ENCODE peak calls at places on chromosomes 2 and 18, in four cellular contexts. Y, H, V and D are unnamed samples.

GRCh38 chr2:149021761-149022160 is 16.7 kb upstream of the LYPD6B start:
- DNase-seq in Y (no peak), H (no peak), V (no peak), D (no peak)

GRCh38 chr2:212245868-212246267 is 292.7 kb downstream of the ERBB4 start:
- DNase-seq in Y (no peak), H (no peak), V (no peak), D (no peak)

GRCh38 chr2:69998761-69999160 is 37.3 kb upstream of the ASPRV1 start:
- DNase-seq in Y (peak; percentile 46), H (no peak), V (no peak), D (no peak)

GRCh38 chr2:240233891-240234502 is 93.5 kb upstream of the OTOS start:
- DNase-seq in Y (no peak), H (no peak), V (no peak), D (no peak)

GRCh38 chr18:69495841-69496533 is 95.3 kb downstream of the DOK6 start:
- DNase-seq in Y (no peak), H (no peak), V (no peak), D (no peak)

GRCh38 chr2:170525566-170525900 is 189.6 kb upstream of the SP5 start:
- DNase-seq in Y (no peak), H (peak; percentile 94), V (peak; percentile 94), D (no peak)

GRCh38 chr18:79402977-79403722 is 7.4 kb downstream of the NFATC1 start:
- DNase-seq in Y (no peak), H (no peak), V (no peak), D (no peak)

GRCh38 chr2:97740590-97741182 is 27.3 kb downstream of the ZAP70 start:
- DNase-seq in Y (peak; percentile 80), H (peak; percentile 79), V (peak; percentile 14), D (peak; percentile 37)

GRCh38 chr2:68889500-68889899 is 18.3 kb upstream of the BMP10 start:
- DNase-seq in Y (no peak), H (no peak), V (peak; percentile 64), D (no peak)

GRCh38 chr2:144331652-144332355 is 188.1 kb downstream of the ZEB2 start:
- DNase-seq in Y (peak; percentile 58), H (no peak), V (no peak), D (peak; percentile 82)

GRCh38 chr2:196268022-196268421 is 96.6 kb upstream of the STK17B start:
- DNase-seq in Y (no peak), H (no peak), V (peak; percentile 48), D (no peak)

GRCh38 chr18:79859314-79859713 is 61.6 kb downstream of the KCNG2 start:
- DNase-seq in Y (no peak), H (no peak), V (no peak), D (no peak)

GRCh38 chr2:227323818-227324217 is 1.2 kb upstream of the MFF start:
- DNase-seq in Y (no peak), H (peak; percentile 27), V (no peak), D (no peak)

GRCh38 chr18:12056034-12056883 is 37.4 kb upstream of the ANKRD62 start:
- DNase-seq in Y (no peak), H (no peak), V (no peak), D (no peak)

GRCh38 chr2:177622516-177622915 is 229.9 kb downstream of the AGPS start:
- DNase-seq in Y (peak; percentile 67), H (peak; percentile 56), V (no peak), D (no peak)
- H4K8ac ChIP-seq in Y (no peak overlapping the region), H (no peak overlapping the region), V (no peak overlapping the region), D (no peak overlapping the region)

DNA sequence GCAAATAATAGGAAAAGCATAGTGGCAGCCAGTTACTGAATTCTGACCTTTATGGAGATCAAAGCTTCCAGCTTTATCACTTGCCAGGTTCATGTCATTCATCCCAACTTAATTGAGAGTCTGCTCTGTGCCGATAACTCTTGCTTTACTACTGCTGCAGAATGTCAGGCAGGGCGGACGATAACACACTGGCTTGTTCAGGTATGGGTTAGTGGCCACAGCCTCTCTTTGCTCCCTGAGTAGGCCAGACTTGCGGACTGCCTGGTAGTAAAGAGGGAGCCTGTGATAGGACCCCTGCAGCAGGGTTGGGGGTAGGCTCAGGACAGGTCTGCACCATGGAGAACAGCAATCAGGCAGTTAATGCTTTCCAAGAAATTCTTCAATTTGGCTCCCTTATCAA is 75.5 kb downstream of the OSBPL6 start:
- DNase-seq in Y (no peak), H (no peak), V (no peak), D (no peak)
- H2BK15ac ChIP-seq in Y (no peak overlapping the region), H (no peak overlapping the region), V (no peak overlapping the region), D (no peak overlapping the region)

DNA sequence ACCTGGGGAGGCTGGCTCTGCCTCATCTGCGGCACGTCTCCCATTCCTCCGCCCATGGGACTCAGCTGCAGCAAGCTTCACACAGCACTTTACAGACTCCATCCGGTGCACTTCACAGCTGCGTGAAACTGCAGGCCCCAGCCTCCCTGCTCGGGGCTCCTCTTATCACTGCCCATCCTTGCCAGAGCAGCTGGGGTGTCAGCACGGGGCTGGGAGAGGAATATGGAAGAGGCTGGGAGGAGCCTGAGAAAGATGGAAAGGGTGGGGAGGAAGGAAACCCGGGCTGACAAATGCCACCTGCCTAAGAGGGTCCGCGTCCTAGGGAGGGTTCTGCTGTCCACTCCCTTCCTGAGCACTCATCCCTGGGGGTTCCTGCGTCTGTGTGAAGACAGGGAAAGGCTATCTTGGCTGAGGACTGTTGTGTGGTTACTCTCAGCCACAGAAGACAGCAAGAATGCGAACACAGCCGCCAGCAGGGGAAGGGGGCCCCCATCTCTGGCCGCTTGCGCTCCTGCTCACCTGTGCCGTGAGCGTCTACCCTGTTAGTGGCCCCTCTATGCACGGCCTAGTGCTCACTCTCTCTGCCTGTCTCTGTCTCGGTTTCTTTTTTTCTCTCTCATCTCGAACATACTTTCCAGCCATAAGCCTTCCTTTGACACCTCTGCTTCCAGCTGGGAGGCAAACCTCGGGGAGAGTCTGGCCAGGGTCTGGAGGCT is 206.9 kb upstream of the APCDD1 start:
- DNase-seq in Y (no peak), H (peak; percentile 51), V (no peak), D (no peak)
- H4K8ac ChIP-seq in Y (no peak overlapping the region), H (no peak overlapping the region), V (no peak overlapping the region), D (no peak overlapping the region)

GRCh38 chr2:86271248-86271647 is 66.2 kb downstream of the REEP1 start:
- DNase-seq in Y (no peak), H (no peak), V (no peak), D (no peak)

GRCh38 chr2:86275962-86276361 is 61.5 kb downstream of the REEP1 start:
- DNase-seq in Y (no peak), H (no peak), V (no peak), D (no peak)

GRCh38 chr2:86274918-86275275 is 62.5 kb downstream of the REEP1 start:
- DNase-seq in Y (no peak), H (no peak), V (peak; percentile 15), D (no peak)

GRCh38 chr2:86274265-86274917 is 63.0 kb downstream of the REEP1 start:
- DNase-seq in Y (no peak), H (no peak), V (peak; percentile 84), D (no peak)

GRCh38 chr2:86275384-86275799 is 62.0 kb downstream of the REEP1 start:
- DNase-seq in Y (no peak), H (no peak), V (no peak), D (no peak)
- H2BK15ac ChIP-seq in Y (no peak overlapping the region), H (no peak overlapping the region), V (no peak overlapping the region), D (no peak overlapping the region)